ENCODE peak calls at places on chromosomes 2 and 18, in eight cellular contexts. Q is NB4, F is right lobe of liver, L is tibial nerve, J is stomach, U is heart left ventricle, M is spleen, N is uterus. V is an unnamed sample.

GRCh38 chr2:14749869-14750268 is 117.4 kb downstream of the LRATD1 start:
- DNase-seq in Q (no peak), F (no peak), L (no peak), J (no peak), U (no peak), M (no peak), N (no peak), V (no peak)

GRCh38 chr2:234467289-234467688 is 29.6 kb downstream of the ARL4C start:
- DNase-seq in Q (no peak), F (no peak), L (no peak), J (no peak), U (no peak), M (no peak), N (no peak), V (no peak)

GRCh38 chr18:2871111-2871720 is 24.4 kb downstream of the EMILIN2 start:
- DNase-seq in Q (no peak), F (no peak), L (no peak), J (no peak), U (no peak), M (no peak), N (no peak), V (no peak)

GRCh38 chr2:164061129-164061746 is 325.4 kb upstream of the FIGN start:
- DNase-seq in Q (peak), F (no peak), L (peak), J (peak), U (peak), M (no peak), N (no peak), V (no peak)

GRCh38 chr2:187499941-187500532 is 52.0 kb upstream of the CALCRL start:
- DNase-seq in Q (peak), F (no peak), L (peak), J (peak), U (peak), M (no peak), N (peak), V (peak)

GRCh38 chr2:134367915-134368911 is 114.3 kb downstream of the MGAT5 start:
- DNase-seq in Q (no peak), F (no peak), L (no peak), J (peak), U (no peak), M (no peak), N (no peak), V (no peak)

GRCh38 chr2:218264773-218265601 is 4.2 kb downstream of the GPBAR1 start:
- DNase-seq in Q (no peak), F (no peak), L (no peak), J (peak), U (no peak), M (peak), N (no peak), V (no peak)

GRCh38 chr2:144382848-144383247 is 137.1 kb downstream of the ZEB2 start:
- DNase-seq in Q (peak), F (no peak), L (no peak), J (no peak), U (no peak), M (no peak), N (no peak), V (no peak)

GRCh38 chr18:55918449-55918848 is 330.5 kb upstream of the TCF4 start:
- DNase-seq in Q (no peak), F (no peak), L (no peak), J (no peak), U (peak), M (no peak), N (no peak), V (no peak)

GRCh38 chr2:106108351-106108750 is 85.8 kb downstream of the UXS1 start:
- DNase-seq in Q (no peak), F (no peak), L (no peak), J (no peak), U (no peak), M (no peak), N (no peak), V (no peak)

GRCh38 chr18:37182340-37183135 is 353.6 kb downstream of the KIAA1328 start:
- DNase-seq in Q (no peak), F (no peak), L (no peak), J (no peak), U (no peak), M (no peak), N (no peak), V (no peak)

GRCh38 chr2:239903210-239903609 is 121.9 kb downstream of the NDUFA10 start:
- DNase-seq in Q (no peak), F (no peak), L (no peak), J (no peak), U (no peak), M (no peak), N (no peak), V (no peak)

GRCh38 chr2:74511104-74511989 is 2.9 kb upstream of the TLX2 start:
- DNase-seq in Q (no peak), F (no peak), L (no peak), J (no peak), U (no peak), M (peak), N (no peak), V (no peak)

GRCh38 chr18:33210575-33211189 is 229.8 kb downstream of the CCDC178 start:
- DNase-seq in Q (peak), F (no peak), L (no peak), J (no peak), U (no peak), M (no peak), N (no peak), V (peak)

DNA sequence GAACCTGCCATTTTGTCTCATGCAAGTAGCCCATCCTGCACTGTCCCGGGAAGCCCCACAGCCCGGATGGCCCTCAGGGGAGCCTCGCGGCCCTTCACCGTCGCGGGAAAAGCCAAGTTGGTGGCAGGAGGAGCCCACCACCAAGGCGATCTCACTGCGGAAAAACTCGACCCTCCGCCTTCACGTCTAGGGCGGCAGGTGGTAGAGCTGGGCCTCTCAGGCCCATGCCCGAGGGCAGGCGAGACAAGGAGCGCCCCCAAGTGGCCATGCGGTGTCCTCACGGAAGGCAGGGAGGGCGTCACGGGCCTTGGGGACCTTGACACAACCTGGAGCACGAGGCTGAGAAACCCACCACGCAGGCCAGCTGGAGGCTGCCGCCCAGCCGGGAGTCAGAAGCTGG is 34.8 kb upstream of the SKA1 start:
- DNase-seq in Q (no peak), F (no peak), L (no peak), J (no peak), U (no peak), M (peak), N (no peak), V (no peak)
- TF ChIP-seq CTCF in Q (no peak), F (peak), L (no peak), J (no peak), U (no peak), M (no peak), N (no peak), V (no peak)

GRCh38 chr2:120831106-120831505 is 95.4 kb downstream of the GLI2 start:
- DNase-seq in Q (no peak), F (no peak), L (no peak), J (no peak), U (no peak), M (peak), N (no peak), V (no peak)
- TF ChIP-seq POLR2A in Q (no peak), F (no peak), L (no peak), J (no peak), U (no peak), M (no peak), N (no peak), V (no peak)

GRCh38 chr2:12456293-12457151 is 260.2 kb upstream of the TRIB2 start:
- DNase-seq in Q (peak), F (peak), L (peak), J (peak), U (peak), M (peak), N (peak), V (peak)
- H3K4me3 ChIP-seq in Q (peak), F (peak), L (peak), J (peak), U (peak), M (peak), N (no peak), V (peak)

DNA sequence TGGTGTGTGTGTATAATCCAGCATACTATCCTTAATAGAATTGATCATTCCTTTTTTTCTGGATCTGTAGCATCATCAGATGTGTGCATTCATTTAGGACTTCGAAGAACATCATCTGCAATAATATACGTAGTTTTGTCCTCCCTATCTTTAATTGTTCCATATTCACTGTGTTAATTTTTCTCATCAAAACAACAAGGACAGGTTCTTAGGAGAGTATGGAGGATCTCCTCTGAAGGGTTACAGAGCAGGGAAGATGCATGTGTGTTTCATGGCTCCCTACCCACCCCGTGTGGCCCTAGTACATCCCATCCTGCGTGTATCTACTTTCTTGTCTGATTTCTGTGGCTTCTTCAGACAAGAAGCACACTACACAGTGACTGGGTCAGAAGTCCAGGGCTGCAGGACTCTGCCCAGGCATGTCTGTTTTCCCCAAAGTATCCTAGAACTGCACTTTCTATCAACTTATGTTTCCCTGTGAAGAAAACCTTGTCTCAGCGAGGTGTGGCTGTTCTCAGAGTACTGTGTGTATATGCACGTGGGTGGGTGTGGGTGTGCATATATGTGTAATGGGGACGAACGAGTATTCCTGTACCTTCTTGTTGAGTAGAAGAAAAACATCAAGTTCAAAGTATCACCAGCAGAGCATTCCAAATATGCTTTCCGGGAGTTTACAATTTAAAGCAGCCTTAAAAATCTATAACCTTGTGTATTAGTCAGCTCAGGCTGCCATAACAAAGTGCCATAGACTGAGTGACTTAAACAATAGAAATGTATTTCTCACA is 220.4 kb upstream of the FOSL2 start:
- DNase-seq in Q (no peak), F (no peak), L (no peak), J (no peak), U (no peak), M (no peak), N (no peak), V (no peak)
- TF ChIP-seq CTCF in Q (no peak), F (no peak), L (no peak), J (no peak), U (no peak), M (no peak), N (no peak), V (no peak)

DNA sequence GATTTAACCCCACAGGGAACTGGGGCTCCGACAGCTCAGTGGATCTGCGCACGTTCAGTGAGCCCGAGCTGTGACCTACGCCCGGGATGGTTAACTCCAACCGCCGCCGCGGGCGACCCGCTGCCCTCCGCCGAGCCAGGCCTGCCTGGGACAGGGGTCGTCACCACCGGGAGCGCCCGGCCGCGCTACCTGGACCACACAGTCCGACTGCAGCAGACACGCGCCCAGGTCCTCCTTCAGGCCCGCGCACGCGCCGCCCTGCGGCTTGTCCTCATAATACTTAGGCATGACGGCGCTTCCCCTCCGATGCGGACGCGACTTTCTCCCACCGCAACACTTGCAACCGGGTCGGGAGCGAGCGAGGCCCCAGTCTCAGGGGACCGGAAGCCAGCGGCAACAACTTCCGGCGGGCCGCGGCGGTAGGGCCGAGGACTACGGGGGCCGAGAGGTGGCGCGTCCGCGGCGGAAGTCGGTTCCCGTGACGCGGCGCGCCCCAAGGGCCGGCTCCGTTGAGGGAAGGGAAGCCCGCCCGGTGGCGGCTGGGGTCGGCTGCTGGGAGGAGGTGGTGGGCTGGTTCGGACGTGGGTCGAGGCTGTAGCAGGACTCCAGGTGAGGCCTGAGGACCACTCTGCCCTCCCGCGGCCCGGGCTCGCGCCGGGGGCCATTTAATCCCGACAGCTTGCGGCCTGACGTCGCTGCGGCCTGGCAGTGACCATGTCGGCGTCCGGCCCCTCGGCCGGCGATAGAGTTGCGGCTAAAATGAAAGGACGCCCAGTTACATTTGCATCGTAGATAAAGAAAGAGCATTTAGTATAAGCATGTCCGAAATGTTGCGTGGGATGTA is at the start of the genes COA5 and UNC50:
- DNase-seq in Q (peak), F (peak), L (peak), J (peak), U (peak), M (peak), N (peak), V (peak)
- TF ChIP-seq POLR2A in Q (peak), F (peak), L (peak), J (peak), U (no peak), M (no peak), N (peak), V (peak)

GRCh38 chr2:133241231-133241575 is 327.1 kb downstream of the NCKAP5 start:
- DNase-seq in Q (no peak), F (no peak), L (no peak), J (no peak), U (no peak), M (no peak), N (no peak), V (no peak)

GRCh38 chr2:133235959-133236358 is 332.3 kb downstream of the NCKAP5 start:
- DNase-seq in Q (no peak), F (no peak), L (no peak), J (no peak), U (no peak), M (no peak), N (no peak), V (no peak)

GRCh38 chr2:133240505-133241230 is 327.6 kb downstream of the NCKAP5 start:
- DNase-seq in Q (no peak), F (no peak), L (no peak), J (no peak), U (no peak), M (no peak), N (no peak), V (no peak)
- H3K4me3 ChIP-seq in Q (no peak), F (no peak), L (peak), J (no peak), U (peak), M (peak), N (peak), V (no peak)